ENCODE peak calls at places on chromosomes 11 and 22, in five cellular contexts. T, B, Q, Y and D are unnamed samples.

GRCh38 chr11:117966908-117967307 is 19.3 kb upstream of the IL10RA start:
- DNase-seq in B (no peak), Q (no peak), T (no peak), Y (no peak), D (no peak)

GRCh38 chr11:28834877-28835276 is 726.7 kb downstream of the METTL15 start:
- DNase-seq in B (no peak), Y (peak; percentile 78), T (no peak), Q (no peak), D (no peak)

GRCh38 chr11:19777032-19777341 is 64.3 kb downstream of the NAV2 start:
- DNase-seq in Q (no peak), B (peak; percentile 71), Y (peak; percentile 62), T (no peak), D (peak; percentile 70)

GRCh38 chr11:34204396-34205279 is 99.2 kb downstream of the NAT10 start:
- DNase-seq in Q (peak; percentile 79), B (peak; percentile 70), Y (peak; percentile 63), T (no peak), D (no peak)

GRCh38 chr11:13135385-13136271 is 126.5 kb downstream of the RASSF10 start:
- DNase-seq in B (no peak), Y (peak; percentile 32), Q (no peak), T (no peak), D (peak; percentile 69)

GRCh38 chr22:37077802-37078448 is 26.4 kb downstream of the KCTD17 start:
- DNase-seq in Y (peak; percentile 54), Q (peak; percentile 26), B (peak; percentile 78), T (peak; percentile 68), D (peak; percentile 78)

GRCh38 chr22:30079952-30080533 is at the start of gene HORMAD2:
- DNase-seq in Q (no peak), B (peak; percentile 70), T (no peak), Y (peak; percentile 50), D (peak; percentile 96)

GRCh38 chr11:74157169-74157568 is 13.6 kb downstream of the C2CD3 start:
- DNase-seq in Y (peak; percentile 41), B (no peak), Q (no peak), T (no peak), D (no peak)

GRCh38 chr11:115644846-115645245 is 140.6 kb upstream of the CADM1 start:
- DNase-seq in T (no peak), B (no peak), Y (no peak), Q (no peak), D (no peak)

GRCh38 chr11:125091247-125091876 is 20.1 kb downstream of the TMEM218 start:
- DNase-seq in T (peak; percentile 62), B (peak; percentile 80), Y (peak; percentile 74), Q (no peak), D (peak; percentile 89)

GRCh38 chr22:47381240-47381639 is 618.8 kb downstream of the TBC1D22A start:
- DNase-seq in T (no peak), Y (no peak), Q (no peak), B (no peak), D (no peak)

GRCh38 chr11:59647245-59647965 is 21.4 kb downstream of the PATL1 start:
- DNase-seq in B (no peak), Q (no peak), Y (no peak), T (no peak), D (no peak)
- H3K4me3 ChIP-seq in B (no peak overlapping the region), Q (no peak overlapping the region), Y (no peak overlapping the region), T (no peak overlapping the region), D (no peak overlapping the region)

DNA sequence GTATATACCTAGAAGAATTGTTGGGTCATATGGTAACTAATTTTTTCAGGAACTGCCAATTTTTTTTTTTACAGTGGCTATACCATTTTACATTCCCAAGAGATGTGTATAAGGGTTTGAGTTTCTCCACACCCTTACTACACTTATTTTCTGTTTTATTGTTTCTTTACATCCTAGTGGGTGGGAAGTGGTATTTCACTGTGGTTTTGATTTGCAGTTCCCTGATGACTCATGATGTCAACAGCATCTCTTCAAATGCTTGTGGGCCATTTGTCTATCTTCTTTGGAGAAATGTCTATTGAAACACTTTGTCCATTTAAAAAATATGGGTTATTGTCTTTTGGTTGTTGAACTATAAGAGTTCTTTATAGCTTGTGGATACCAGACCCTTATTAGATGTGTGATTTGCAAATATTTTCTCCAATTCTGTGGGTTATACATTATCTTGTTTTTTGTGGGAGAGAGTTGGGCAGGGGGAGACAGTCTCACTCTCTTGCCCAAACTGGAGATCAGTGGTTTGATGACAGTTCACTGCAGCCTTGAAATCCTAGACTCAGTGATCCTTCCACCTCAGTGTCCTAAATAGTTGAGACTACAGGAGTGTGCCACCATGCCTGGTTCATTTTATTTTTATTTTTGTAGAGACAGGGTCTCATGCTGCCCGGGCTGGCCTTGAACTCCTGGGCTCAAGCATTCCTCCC is 30.3 kb upstream of the PISD start:
- DNase-seq in Y (peak; percentile 57), Q (no peak), B (no peak), T (no peak), D (no peak)
- TF ChIP-seq EZH2phosphoT487 in Y (no peak), Q (no peak), B (no peak), T (no peak), D (no peak)

DNA sequence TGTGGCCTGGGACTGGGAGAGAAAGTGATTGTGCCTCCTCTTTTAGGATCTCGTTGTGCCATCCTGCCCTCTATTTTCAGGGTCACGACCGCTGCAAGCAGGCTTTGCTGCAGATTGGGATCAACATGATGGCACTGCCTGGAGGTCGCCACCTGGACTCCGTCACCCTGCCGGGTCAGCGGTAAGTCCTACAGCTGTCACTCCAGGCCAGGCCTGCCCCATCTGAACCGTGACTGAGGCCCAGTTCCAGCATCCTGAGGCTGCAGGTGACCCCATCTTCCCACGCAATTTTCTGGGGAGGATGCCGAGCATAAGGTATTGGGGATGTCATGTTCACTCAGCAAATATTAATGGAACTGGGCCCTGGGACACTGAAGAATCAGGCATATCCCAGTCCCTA is 34.3 kb downstream of the INSC start:
- DNase-seq in Y (no peak), Q (no peak), T (no peak), B (no peak), D (no peak)
- H3K4me3 ChIP-seq in Y (no peak overlapping the region), Q (no peak overlapping the region), T (no peak overlapping the region), B (no peak overlapping the region), D (no peak overlapping the region)

DNA sequence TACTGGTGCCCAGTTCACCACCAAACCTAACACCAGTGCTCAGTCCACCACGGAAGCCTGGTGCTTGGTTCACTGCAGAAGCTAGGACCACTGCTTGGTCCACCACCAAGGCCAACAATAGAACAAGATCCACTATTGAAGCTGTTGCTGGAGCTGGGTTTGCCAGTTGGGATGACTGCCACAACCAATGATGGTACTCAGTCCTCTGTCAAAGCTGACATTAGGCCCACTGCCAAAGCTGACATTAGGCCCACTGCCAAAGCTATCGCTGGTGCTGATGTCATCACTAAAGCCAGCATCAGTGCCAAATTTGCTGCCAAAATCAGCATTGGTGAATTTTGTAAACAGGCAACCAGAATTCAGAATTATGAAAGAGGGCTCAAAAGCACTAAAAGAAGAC is 1850.2 kb upstream of the RAG2 start:
- DNase-seq in Q (no peak), T (no peak), B (no peak), Y (no peak), D (no peak)
- TF ChIP-seq EZH2phosphoT487 in Q (no peak), T (no peak), B (no peak), Y (no peak), D (no peak)

GRCh38 chr11:1832181-1832988 is 2.4 kb upstream of the SYT8 start:
- DNase-seq in T (peak; percentile 58), Q (no peak), Y (peak; percentile 28), B (peak; percentile 75), D (peak; percentile 80)
- H3K4me3 ChIP-seq in T (no peak overlapping the region), Q (peak overlapping the region; percentile 31), Y (no peak overlapping the region), B (no peak overlapping the region), D (peak overlapping the region; percentile 41)

GRCh38 chr22:22612516-22612915 is 31.9 kb upstream of the GGTLC2 start:
- DNase-seq in Q (no peak), T (no peak), Y (no peak), B (no peak), D (no peak)

GRCh38 chr22:22614065-22614464 is 30.3 kb upstream of the GGTLC2 start:
- DNase-seq in Q (no peak), B (no peak), Y (no peak), T (no peak), D (no peak)

GRCh38 chr22:22605074-22605404 is 39.4 kb upstream of the GGTLC2 start:
- DNase-seq in B (no peak), Y (no peak), Q (no peak), T (peak; percentile 40), D (no peak)

GRCh38 chr22:22604326-22605073 is 39.9 kb upstream of the GGTLC2 start:
- DNase-seq in Y (no peak), T (peak; percentile 64), Q (no peak), B (no peak), D (no peak)

DNA sequence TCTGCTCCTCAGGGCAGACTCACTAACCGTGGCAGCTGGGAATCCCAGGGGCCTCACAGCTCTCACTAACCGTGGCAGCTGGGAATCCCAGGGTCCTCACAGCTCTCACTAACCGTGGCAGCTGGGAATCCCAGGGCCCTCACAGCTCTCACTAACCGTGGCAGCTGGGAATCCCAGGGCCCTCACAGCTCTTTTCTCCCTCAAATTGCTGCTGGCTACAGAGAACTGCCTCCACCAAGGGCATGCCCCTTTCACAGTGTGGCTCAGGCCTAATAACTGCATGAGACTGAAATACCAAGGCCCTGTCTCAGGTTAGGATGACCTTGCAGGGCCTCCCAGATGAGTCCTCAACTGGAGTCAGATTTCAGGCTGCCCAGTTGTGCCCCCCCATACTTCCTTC is 35.1 kb upstream of the GGTLC2 start:
- DNase-seq in T (no peak), Y (peak; percentile 4), Q (no peak), B (no peak), D (no peak)
- TF ChIP-seq EZH2phosphoT487 in T (no peak), Y (no peak), Q (no peak), B (no peak), D (no peak)

GRCh38 chr11:72241290-72241781 is 2.6 kb downstream of the PHOX2A start:
- DNase-seq in T (no peak), Q (no peak), B (no peak), Y (no peak), D (peak; percentile 37)

GRCh38 chr11:72240461-72241289 is 3.3 kb downstream of the PHOX2A start:
- DNase-seq in B (peak; percentile 14), Q (no peak), Y (peak; percentile 38), T (no peak), D (peak; percentile 20)

GRCh38 chr11:72243567-72244316 is at the start of gene PHOX2A:
- DNase-seq in T (no peak), Q (no peak), B (no peak), Y (no peak), D (peak; percentile 69)

GRCh38 chr11:72243173-72243566 is 806 bp downstream of the PHOX2A start:
- DNase-seq in B (no peak), Y (no peak), T (no peak), Q (no peak), D (no peak)

GRCh38 chr11:72242141-72242540 is 1.8 kb downstream of the PHOX2A start:
- DNase-seq in T (no peak), Q (no peak), Y (no peak), B (no peak), D (no peak)
- H3K4me3 ChIP-seq in T (no peak overlapping the region), Q (no peak overlapping the region), Y (no peak overlapping the region), B (no peak overlapping the region), D (no peak overlapping the region)

GRCh38 chr11:6225896-6226295 is 8.5 kb downstream of the FHIP1B start:
- DNase-seq in Y (no peak), B (no peak), Q (no peak), T (no peak), D (no peak)
- TF ChIP-seq EZH2phosphoT487 in Y (no peak), B (no peak), Q (no peak), T (no peak), D (no peak)

DNA sequence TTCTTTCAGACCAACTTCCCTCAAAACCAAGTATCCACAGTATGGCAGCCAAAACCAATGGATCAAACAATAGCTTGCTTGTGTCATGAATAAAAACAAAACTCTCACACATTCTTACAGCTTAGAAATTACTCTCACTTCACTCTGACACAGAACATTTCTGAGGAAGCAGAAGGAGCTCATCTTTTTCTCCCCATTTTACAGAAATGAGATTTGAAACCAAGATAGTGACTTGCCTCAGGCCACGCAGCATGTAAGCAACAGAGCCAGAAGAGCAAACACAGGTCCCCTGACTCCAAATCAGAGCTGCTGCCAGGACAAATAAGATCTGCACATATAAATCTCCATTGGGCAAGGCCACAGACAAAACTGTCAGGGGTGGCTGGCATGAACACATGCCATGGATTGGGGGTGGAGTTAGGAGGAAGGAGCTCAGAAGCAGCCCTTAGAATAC is 64.8 kb downstream of the RAB30 start:
- DNase-seq in Q (no peak), T (peak; percentile 25), B (no peak), Y (no peak), D (no peak)
- H3K4me3 ChIP-seq in Q (no peak overlapping the region), T (no peak overlapping the region), B (no peak overlapping the region), Y (no peak overlapping the region), D (no peak overlapping the region)